ENCODE peak calls at places on chromosomes 5 and 9, in eight cellular contexts. One of them, this sample, is unnamed.
A peak's percentile ranks its signal among the peaks of the same experiment; 100 is the strongest.

GRCh38 chr9:21590058-21590996 is 108.2 kb upstream of the IFNE start:
- DNase-seq in HCT116: no peak
- DNase-seq in H1: no peak
- DNase-seq in endothelial cell of umbilical vein: no peak
- DNase-seq in SK-N-MC: no peak
- DNase-seq in GM12878: no peak
- DNase-seq in K562: no peak
- DNase-seq in HepG2: no peak
- DNase-seq in this sample: no peak

GRCh38 chr5:24623018-24623417 is 21.8 kb downstream of the CDH10 start:
- DNase-seq in HepG2: no peak
- DNase-seq in K562: no peak
- DNase-seq in GM12878: no peak
- DNase-seq in endothelial cell of umbilical vein: no peak
- DNase-seq in H1: no peak
- DNase-seq in SK-N-MC: no peak
- DNase-seq in HCT116: no peak
- DNase-seq in this sample: no peak

GRCh38 chr9:113578877-113579269 is 115.3 kb downstream of the RGS3 start:
- DNase-seq in SK-N-MC: no peak
- DNase-seq in H1: no peak
- DNase-seq in GM12878: peak; percentile 88
- DNase-seq in K562: peak; percentile 40
- DNase-seq in HCT116: peak; percentile 59
- DNase-seq in endothelial cell of umbilical vein: peak; percentile 49
- DNase-seq in HepG2: no peak
- DNase-seq in this sample: peak; percentile 60

GRCh38 chr5:174459832-174460448 is 264.4 kb upstream of the MSX2 start:
- DNase-seq in endothelial cell of umbilical vein: no peak
- DNase-seq in SK-N-MC: no peak
- DNase-seq in K562: no peak
- DNase-seq in HCT116: no peak
- DNase-seq in HepG2: no peak
- DNase-seq in GM12878: no peak
- DNase-seq in H1: no peak
- DNase-seq in this sample: no peak

GRCh38 chr5:14901462-14902051 is 30.0 kb upstream of the ANKH start:
- DNase-seq in endothelial cell of umbilical vein: no peak
- DNase-seq in SK-N-MC: no peak
- DNase-seq in GM12878: no peak
- DNase-seq in HCT116: no peak
- DNase-seq in H1: no peak
- DNase-seq in K562: no peak
- DNase-seq in HepG2: no peak
- DNase-seq in this sample: peak; percentile 63

GRCh38 chr5:31847354-31847753 is 208.4 kb downstream of the PDZD2 start:
- DNase-seq in GM12878: no peak
- DNase-seq in endothelial cell of umbilical vein: no peak
- DNase-seq in H1: no peak
- DNase-seq in K562: no peak
- DNase-seq in HCT116: no peak
- DNase-seq in SK-N-MC: no peak
- DNase-seq in HepG2: no peak
- DNase-seq in this sample: no peak

GRCh38 chr5:135271533-135272310 is 127.3 kb downstream of the MACROH2A1 start:
- DNase-seq in SK-N-MC: no peak
- DNase-seq in HepG2: peak; percentile 29
- DNase-seq in H1: no peak
- DNase-seq in HCT116: no peak
- DNase-seq in endothelial cell of umbilical vein: no peak
- DNase-seq in K562: peak; percentile 85
- DNase-seq in GM12878: no peak
- DNase-seq in this sample: peak; percentile 27

GRCh38 chr5:152237531-152237930 is 167.5 kb downstream of the NMUR2 start:
- DNase-seq in SK-N-MC: no peak
- DNase-seq in HepG2: no peak
- DNase-seq in GM12878: no peak
- DNase-seq in H1: no peak
- DNase-seq in endothelial cell of umbilical vein: no peak
- DNase-seq in HCT116: no peak
- DNase-seq in K562: no peak
- DNase-seq in this sample: no peak

GRCh38 chr5:138636401-138636944 is 61.3 kb upstream of the HSPA9 start:
- DNase-seq in HCT116: no peak
- DNase-seq in GM12878: no peak
- DNase-seq in SK-N-MC: no peak
- DNase-seq in K562: no peak
- DNase-seq in H1: no peak
- DNase-seq in endothelial cell of umbilical vein: no peak
- DNase-seq in HepG2: no peak
- DNase-seq in this sample: no peak

GRCh38 chr5:134846641-134846960 is 833 bp downstream of the C5orf24 start:
- DNase-seq in GM12878: no peak
- DNase-seq in SK-N-MC: no peak
- DNase-seq in endothelial cell of umbilical vein: peak; percentile 63
- DNase-seq in HepG2: peak; percentile 25
- DNase-seq in HCT116: no peak
- DNase-seq in H1: no peak
- DNase-seq in K562: no peak
- DNase-seq in this sample: peak; percentile 30

GRCh38 chr5:180811012-180811622 is 8.5 kb upstream of the MGAT1 start:
- DNase-seq in HCT116: no peak
- DNase-seq in HepG2: no peak
- DNase-seq in K562: no peak
- DNase-seq in SK-N-MC: no peak
- DNase-seq in GM12878: no peak
- DNase-seq in endothelial cell of umbilical vein: no peak
- DNase-seq in H1: no peak
- DNase-seq in this sample: no peak

GRCh38 chr5:180810210-180811011 is 7.8 kb upstream of the MGAT1 start:
- DNase-seq in HepG2: peak; percentile 83
- DNase-seq in K562: peak; percentile 96
- DNase-seq in HCT116: peak; percentile 89
- DNase-seq in SK-N-MC: peak; percentile 56
- DNase-seq in H1: peak; percentile 97
- DNase-seq in GM12878: peak; percentile 88
- DNase-seq in endothelial cell of umbilical vein: peak; percentile 95
- DNase-seq in this sample: peak; percentile 98

GRCh38 chr5:180808461-180809000 is 5.9 kb upstream of the MGAT1 start:
- DNase-seq in GM12878: no peak
- DNase-seq in HCT116: no peak
- DNase-seq in K562: no peak
- DNase-seq in H1: no peak
- DNase-seq in HepG2: peak; percentile 74
- DNase-seq in SK-N-MC: no peak
- DNase-seq in endothelial cell of umbilical vein: no peak
- DNase-seq in this sample: peak; percentile 46

GRCh38 chr5:180807654-180808414 is 5.2 kb upstream of the MGAT1 start:
- DNase-seq in K562: no peak
- DNase-seq in GM12878: no peak
- DNase-seq in endothelial cell of umbilical vein: peak; percentile 54
- DNase-seq in HCT116: no peak
- DNase-seq in HepG2: no peak
- DNase-seq in SK-N-MC: no peak
- DNase-seq in H1: no peak
- DNase-seq in this sample: no peak

DNA sequence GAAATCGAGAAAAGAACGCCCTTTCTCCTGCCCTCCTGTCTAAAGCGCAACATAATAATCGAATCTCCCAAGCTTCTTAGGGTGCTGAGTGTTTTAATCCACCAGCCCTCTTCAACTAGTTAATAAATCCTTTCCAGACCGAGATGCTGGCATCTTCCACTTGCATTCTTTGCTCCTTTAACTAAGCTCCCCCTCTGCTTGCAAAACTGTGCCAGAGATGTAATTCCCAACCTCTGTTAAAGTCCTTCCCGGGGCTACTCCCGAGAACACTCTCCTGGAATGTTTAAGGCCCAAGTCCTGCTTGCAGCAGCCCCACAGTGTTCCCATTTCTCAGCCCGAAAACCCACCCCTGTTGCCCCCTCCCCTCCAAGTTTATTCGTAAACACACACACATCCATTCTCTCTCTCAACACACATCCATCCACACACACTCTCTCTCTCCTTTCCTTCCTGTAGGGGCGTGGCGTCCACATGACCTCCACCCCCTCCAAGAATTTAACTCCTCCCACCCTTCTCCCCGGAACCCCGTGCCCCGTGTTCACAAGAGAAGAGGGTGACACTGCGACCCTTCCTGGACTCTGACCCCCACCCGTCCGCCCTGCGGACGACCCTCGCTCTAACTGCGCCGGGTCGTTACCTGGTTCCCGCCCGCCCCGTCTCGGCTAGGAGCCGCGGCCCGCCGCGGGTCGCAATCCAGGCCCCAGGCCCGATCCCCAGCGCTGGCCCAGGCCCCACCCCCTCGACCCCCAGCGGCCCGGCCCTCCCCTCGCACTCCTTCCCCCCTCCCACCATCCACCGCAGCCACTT is 7.0 kb upstream of the MGAT1 start:
- DNase-seq in endothelial cell of umbilical vein: peak; percentile 76
- DNase-seq in HepG2: peak; percentile 89
- DNase-seq in GM12878: no peak
- DNase-seq in K562: peak; percentile 92
- DNase-seq in HCT116: peak; percentile 75
- DNase-seq in H1: no peak
- DNase-seq in SK-N-MC: peak; percentile 66
- DNase-seq in this sample: peak; percentile 98
- TF ChIP-seq POLR2AphosphoS5 in endothelial cell of umbilical vein: no peak
- TF ChIP-seq POLR2AphosphoS5 in HepG2: peak; percentile 57
- TF ChIP-seq POLR2AphosphoS5 in GM12878: no peak
- TF ChIP-seq POLR2AphosphoS5 in K562: no peak
- TF ChIP-seq POLR2AphosphoS5 in HCT116: peak; percentile 20
- TF ChIP-seq POLR2AphosphoS5 in H1: no peak
- TF ChIP-seq POLR2AphosphoS5 in SK-N-MC: no peak
- TF ChIP-seq POLR2AphosphoS5 in this sample: peak; percentile 33

GRCh38 chr5:18744441-18744840 is 1110.2 kb downstream of the TAF11L14 start:
- DNase-seq in HCT116: no peak
- DNase-seq in H1: no peak
- DNase-seq in HepG2: no peak
- DNase-seq in GM12878: no peak
- DNase-seq in endothelial cell of umbilical vein: no peak
- DNase-seq in SK-N-MC: no peak
- DNase-seq in K562: no peak
- DNase-seq in this sample: no peak

GRCh38 chr5:18745988-18746615 is 1111.8 kb downstream of the TAF11L14 start:
- DNase-seq in SK-N-MC: no peak
- DNase-seq in GM12878: peak; percentile 89
- DNase-seq in HCT116: no peak
- DNase-seq in H1: no peak
- DNase-seq in endothelial cell of umbilical vein: peak; percentile 3
- DNase-seq in HepG2: peak; percentile 45
- DNase-seq in K562: no peak
- DNase-seq in this sample: peak; percentile 11

GRCh38 chr5:18742830-18743229 is 1108.6 kb downstream of the TAF11L14 start:
- DNase-seq in GM12878: no peak
- DNase-seq in HCT116: no peak
- DNase-seq in H1: no peak
- DNase-seq in HepG2: no peak
- DNase-seq in SK-N-MC: no peak
- DNase-seq in endothelial cell of umbilical vein: no peak
- DNase-seq in K562: no peak
- DNase-seq in this sample: no peak

GRCh38 chr5:18745591-18745987 is 1111.3 kb downstream of the TAF11L14 start:
- DNase-seq in endothelial cell of umbilical vein: no peak
- DNase-seq in K562: no peak
- DNase-seq in HCT116: no peak
- DNase-seq in H1: no peak
- DNase-seq in SK-N-MC: no peak
- DNase-seq in GM12878: no peak
- DNase-seq in HepG2: peak; percentile 0
- DNase-seq in this sample: no peak

GRCh38 chr5:18744990-18745590 is 1110.8 kb downstream of the TAF11L14 start:
- DNase-seq in HepG2: no peak
- DNase-seq in SK-N-MC: no peak
- DNase-seq in HCT116: no peak
- DNase-seq in GM12878: no peak
- DNase-seq in K562: no peak
- DNase-seq in endothelial cell of umbilical vein: no peak
- DNase-seq in H1: no peak
- DNase-seq in this sample: no peak
- H3K9ac ChIP-seq in HepG2: peak overlapping the region; percentile 69
- H3K9ac ChIP-seq in SK-N-MC: no peak overlapping the region
- H3K9ac ChIP-seq in HCT116: no peak overlapping the region
- H3K9ac ChIP-seq in GM12878: peak overlapping the region; percentile 69
- H3K9ac ChIP-seq in K562: no peak overlapping the region
- H3K9ac ChIP-seq in endothelial cell of umbilical vein: no peak overlapping the region
- H3K9ac ChIP-seq in H1: no peak overlapping the region
- H3K9ac ChIP-seq in this sample: peak overlapping the region; percentile 63

DNA sequence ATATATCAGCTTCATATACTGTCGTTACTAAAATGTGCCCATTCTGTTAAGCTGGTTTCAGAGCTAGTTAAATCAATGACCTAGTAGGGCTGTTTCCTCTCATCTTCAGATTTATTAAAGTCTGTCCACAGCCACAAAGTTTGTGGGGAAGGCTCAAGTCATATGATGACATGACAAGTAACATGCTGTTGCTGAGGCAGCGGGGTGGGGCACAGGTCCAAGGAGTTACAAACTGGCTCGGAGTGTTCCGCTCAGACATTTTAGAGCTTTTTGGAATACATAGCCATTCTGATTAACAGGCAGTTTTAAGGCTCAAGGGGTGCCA is 2.7 kb upstream of the ANP32B start:
- DNase-seq in HCT116: no peak
- DNase-seq in SK-N-MC: no peak
- DNase-seq in HepG2: no peak
- DNase-seq in endothelial cell of umbilical vein: no peak
- DNase-seq in K562: no peak
- DNase-seq in H1: no peak
- DNase-seq in GM12878: no peak
- DNase-seq in this sample: no peak
- TF ChIP-seq POLR2AphosphoS5 in HCT116: no peak
- TF ChIP-seq POLR2AphosphoS5 in SK-N-MC: no peak
- TF ChIP-seq POLR2AphosphoS5 in HepG2: no peak
- TF ChIP-seq POLR2AphosphoS5 in endothelial cell of umbilical vein: no peak
- TF ChIP-seq POLR2AphosphoS5 in K562: no peak
- TF ChIP-seq POLR2AphosphoS5 in H1: no peak
- TF ChIP-seq POLR2AphosphoS5 in GM12878: no peak
- TF ChIP-seq POLR2AphosphoS5 in this sample: no peak

GRCh38 chr5:16800477-16800876 is 135.6 kb downstream of the MYO10 start:
- DNase-seq in endothelial cell of umbilical vein: no peak
- DNase-seq in H1: no peak
- DNase-seq in HCT116: no peak
- DNase-seq in K562: no peak
- DNase-seq in HepG2: no peak
- DNase-seq in GM12878: no peak
- DNase-seq in SK-N-MC: no peak
- DNase-seq in this sample: no peak
- H3K9ac ChIP-seq in endothelial cell of umbilical vein: no peak overlapping the region
- H3K9ac ChIP-seq in H1: no peak overlapping the region
- H3K9ac ChIP-seq in HCT116: no peak overlapping the region
- H3K9ac ChIP-seq in K562: no peak overlapping the region
- H3K9ac ChIP-seq in HepG2: no peak overlapping the region
- H3K9ac ChIP-seq in GM12878: no peak overlapping the region
- H3K9ac ChIP-seq in SK-N-MC: no peak overlapping the region
- H3K9ac ChIP-seq in this sample: no peak overlapping the region